ENCODE peak calls at places on chromosomes 12 and 14, in ten cellular contexts. D, B, Z, P, A, S, I, C, N and Y are unnamed samples.

GRCh38 chr14:34851395-34851794 is 23.8 kb downstream of the BAZ1A start:
- DNase-seq in Z (no peak), N (peak; percentile 27), I (no peak), C (peak; percentile 71), A (no peak), D (no peak), S (no peak), B (no peak), P (no peak), Y (no peak)

GRCh38 chr14:74936151-74936550 is 13.1 kb upstream of the RPS6KL1 start:
- DNase-seq in D (no peak), N (no peak), C (no peak), B (no peak), P (no peak), I (no peak), S (no peak), A (no peak), Z (no peak), Y (no peak)

GRCh38 chr12:108826115-108826806 is 31.1 kb downstream of the SSH1 start:
- DNase-seq in A (no peak), P (no peak), D (no peak), S (peak; percentile 73), N (no peak), I (no peak), Z (peak; percentile 88), C (peak; percentile 97), B (no peak), Y (peak; percentile 45)

GRCh38 chr12:113932411-113933196 is 33.5 kb downstream of the RBM19 start:
- DNase-seq in A (no peak), P (no peak), Z (no peak), I (no peak), D (no peak), C (peak; percentile 2), S (peak; percentile 23), N (no peak), B (peak; percentile 14), Y (no peak)

GRCh38 chr12:91877461-91878230 is 268.0 kb downstream of the BTG1 start:
- DNase-seq in Z (no peak), B (no peak), C (no peak), P (no peak), S (no peak), I (no peak), D (no peak), N (no peak), A (no peak), Y (no peak)

GRCh38 chr12:66500841-66501240 is 178.0 kb downstream of the GRIP1 start:
- DNase-seq in A (no peak), S (no peak), B (no peak), Z (no peak), C (no peak), D (no peak), I (no peak), P (no peak), N (no peak), Y (no peak)

GRCh38 chr14:24172261-24172860 is 481 bp downstream of the REC8 start:
- DNase-seq in S (no peak), Z (no peak), P (no peak), C (no peak), I (no peak), A (no peak), B (no peak), D (no peak), N (no peak), Y (peak; percentile 6)

GRCh38 chr12:46332260-46332659 is 40.3 kb downstream of the SLC38A2 start:
- DNase-seq in A (no peak), Z (no peak), I (no peak), C (peak; percentile 77), P (no peak), B (peak; percentile 9), S (no peak), D (no peak), N (no peak), Y (no peak)

GRCh38 chr12:120007272-120007671 is 18.2 kb downstream of the BICDL1 start:
- DNase-seq in B (no peak), N (no peak), D (no peak), A (no peak), C (no peak), Z (no peak), S (peak; percentile 16), P (no peak), I (no peak), Y (peak; percentile 9)

GRCh38 chr12:105444050-105444808 is 113.7 kb downstream of the C12orf75 start:
- DNase-seq in B (no peak), S (no peak), P (no peak), D (no peak), C (peak; percentile 42), A (no peak), Z (no peak), N (no peak), I (no peak), Y (peak; percentile 26)

GRCh38 chr12:57549909-57550627 is at the start of gene KIF5A:
- DNase-seq in P (no peak), I (no peak), N (peak; percentile 69), C (no peak), B (no peak), D (no peak), A (no peak), S (no peak), Z (no peak), Y (peak; percentile 30)

GRCh38 chr12:58918475-58918874 is 1.8 kb downstream of the LRIG3 start:
- DNase-seq in I (no peak), N (no peak), B (no peak), D (no peak), C (peak; percentile 15), S (no peak), Z (no peak), P (no peak), A (no peak), Y (no peak)

GRCh38 chr14:23569443-23570151 is 2.0 kb upstream of the AP1G2 start:
- DNase-seq in B (peak; percentile 84), P (peak; percentile 58), Z (peak; percentile 32), A (no peak), I (no peak), C (no peak), S (peak; percentile 5), N (no peak), D (no peak), Y (no peak)

GRCh38 chr12:132094269-132094891 is 49.7 kb downstream of the DDX51 start:
- DNase-seq in Z (peak; percentile 40), N (no peak), S (no peak), A (no peak), C (no peak), I (no peak), B (no peak), P (no peak), D (no peak), Y (no peak)

GRCh38 chr12:47939009-47939601 is 24.3 kb upstream of the TMEM106C start:
- DNase-seq in A (no peak), D (no peak), B (no peak), I (no peak), Z (peak; percentile 40), P (no peak), S (no peak), N (no peak), C (no peak), Y (peak; percentile 36)

GRCh38 chr14:60506462-60506984 is 2.4 kb upstream of the SIX6 start:
- DNase-seq in S (no peak), P (no peak), D (no peak), N (no peak), Z (no peak), A (no peak), I (no peak), C (no peak), B (no peak), Y (no peak)

GRCh38 chr12:66329941-66330340 is 27.6 kb downstream of the HELB start:
- DNase-seq in B (no peak), P (no peak), S (no peak), N (no peak), I (no peak), Z (no peak), D (no peak), A (peak; percentile 36), C (peak; percentile 28), Y (no peak)

GRCh38 chr12:111823891-111824290 is 18.1 kb upstream of the MAPKAPK5 start:
- DNase-seq in Z (no peak), C (no peak), N (no peak), I (no peak), S (no peak), A (no peak), P (no peak), D (no peak), B (peak; percentile 16), Y (no peak)

DNA sequence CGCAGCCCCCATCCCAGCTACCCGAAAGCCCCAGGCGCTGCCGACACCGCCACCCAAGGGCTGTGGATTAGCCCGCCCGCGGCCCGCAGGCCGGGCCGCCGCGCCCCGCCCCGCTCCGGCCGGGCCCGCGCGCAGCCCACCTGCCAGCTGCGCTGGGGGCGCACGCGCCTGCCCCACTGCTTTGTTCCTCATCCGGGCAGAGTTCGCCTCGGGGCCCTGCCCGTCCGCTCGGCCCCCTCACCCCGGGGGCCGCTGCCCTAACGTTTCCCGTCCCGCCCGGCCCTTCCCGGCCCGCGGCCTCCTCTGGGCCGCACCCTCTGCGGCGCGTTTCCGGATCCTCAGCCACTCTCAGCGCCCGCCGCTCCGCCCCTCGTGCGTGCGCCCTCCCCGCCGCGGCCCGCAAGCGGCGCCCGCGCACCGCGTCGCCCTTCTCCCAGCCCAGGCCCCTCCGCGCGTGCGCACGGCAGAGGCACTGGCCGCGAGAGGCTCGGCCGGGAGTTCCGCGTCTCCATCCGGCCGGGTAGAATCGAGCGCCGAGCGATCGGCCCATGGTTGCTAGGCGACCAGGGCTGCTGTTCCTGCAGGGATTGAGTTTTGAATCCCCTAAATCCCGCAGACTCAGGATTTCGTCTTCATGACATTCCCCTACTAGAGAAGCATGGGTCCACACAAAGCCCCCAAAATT is at the start of gene PRDM4:
- DNase-seq in D (peak; percentile 97), I (peak; percentile 53), C (peak; percentile 93), Z (peak; percentile 97), N (peak; percentile 95), B (peak; percentile 84), A (peak; percentile 91), S (peak; percentile 91), P (peak; percentile 80), Y (peak; percentile 95)
- TF ChIP-seq POLR2A in D (peak; percentile 65), I (peak; percentile 92), C (peak; percentile 96), Z (peak; percentile 54), N (peak; percentile 78), B (peak; percentile 93), A (peak; percentile 96), S (peak; percentile 86), P (peak; percentile 66), Y (peak; percentile 93)

GRCh38 chr14:39174560-39175444 is at the start of gene PNN:
- DNase-seq in B (peak; percentile 100), A (peak; percentile 98), S (peak; percentile 99), C (peak; percentile 100), N (peak; percentile 96), D (peak; percentile 99), Z (peak; percentile 99), I (peak; percentile 89), P (peak; percentile 99), Y (peak; percentile 98)
- TF ChIP-seq POLR2A in B (peak; percentile 98), A (peak; percentile 92), S (peak; percentile 92), C (peak; percentile 97), N (peak; percentile 65), D (peak; percentile 85), Z (peak; percentile 91), I (peak; percentile 94), P (peak; percentile 93), Y (no peak)

GRCh38 chr12:67655829-67656614 is 7.5 kb downstream of the DYRK2 start:
- DNase-seq in S (no peak), C (peak; percentile 64), B (no peak), I (no peak), P (no peak), D (no peak), Z (no peak), N (no peak), A (no peak), Y (no peak)
- TF ChIP-seq POLR2A in S (no peak), C (no peak), B (no peak), I (no peak), P (no peak), D (no peak), Z (no peak), N (no peak), A (no peak), Y (no peak)

GRCh38 chr12:8687846-8688601 is 9.8 kb upstream of the RIMKLB start:
- DNase-seq in D (peak; percentile 92), I (no peak), C (peak; percentile 82), N (peak; percentile 36), A (peak; percentile 58), B (no peak), S (peak; percentile 41), P (peak; percentile 27), Z (peak; percentile 94), Y (peak; percentile 51)
- TF ChIP-seq POLR2A in D (peak; percentile 14), I (no peak), C (no peak), N (no peak), A (no peak), B (no peak), S (no peak), P (no peak), Z (no peak), Y (no peak)